ENCODE peak calls at places on chromosomes 12 and 14, in six cellular contexts. One of them, this sample, is unnamed.
A peak's percentile ranks its signal among the peaks of the same experiment; 100 is the strongest.

GRCh38 chr12:89135976-89136634 is 216.2 kb downstream of the DUSP6 start:
- DNase-seq in bronchial epithelial cell: peak; percentile 92
- DNase-seq in right lobe of liver: no peak
- DNase-seq in fibroblast of the conjunctiva: peak; percentile 26
- DNase-seq in COR-L47: no peak
- DNase-seq in RPMI7951: peak; percentile 70
- DNase-seq in this sample: no peak

GRCh38 chr14:24283796-24284460 is 12.5 kb upstream of the RABGGTA start:
- DNase-seq in bronchial epithelial cell: peak; percentile 62
- DNase-seq in COR-L47: no peak
- DNase-seq in right lobe of liver: no peak
- DNase-seq in fibroblast of the conjunctiva: no peak
- DNase-seq in RPMI7951: no peak
- DNase-seq in this sample: no peak

GRCh38 chr12:99056186-99056585 is 411.1 kb downstream of the APAF1 start:
- DNase-seq in bronchial epithelial cell: no peak
- DNase-seq in right lobe of liver: no peak
- DNase-seq in RPMI7951: no peak
- DNase-seq in fibroblast of the conjunctiva: no peak
- DNase-seq in COR-L47: no peak
- DNase-seq in this sample: no peak

GRCh38 chr12:56682323-56682722 is 5.8 kb downstream of the PTGES3 start:
- DNase-seq in fibroblast of the conjunctiva: no peak
- DNase-seq in bronchial epithelial cell: no peak
- DNase-seq in RPMI7951: no peak
- DNase-seq in COR-L47: no peak
- DNase-seq in right lobe of liver: peak; percentile 29
- DNase-seq in this sample: no peak

GRCh38 chr12:3123729-3124128 is 46.5 kb downstream of the TSPAN9 start:
- DNase-seq in right lobe of liver: no peak
- DNase-seq in fibroblast of the conjunctiva: no peak
- DNase-seq in bronchial epithelial cell: no peak
- DNase-seq in RPMI7951: peak; percentile 87
- DNase-seq in COR-L47: no peak
- DNase-seq in this sample: no peak

GRCh38 chr12:52992699-52993557 is 13.3 kb upstream of the EIF4B start:
- DNase-seq in COR-L47: no peak
- DNase-seq in right lobe of liver: no peak
- DNase-seq in RPMI7951: peak; percentile 39
- DNase-seq in bronchial epithelial cell: peak; percentile 84
- DNase-seq in fibroblast of the conjunctiva: no peak
- DNase-seq in this sample: no peak

GRCh38 chr14:26917086-26917485 is 319.3 kb upstream of the NOVA1 start:
- DNase-seq in COR-L47: no peak
- DNase-seq in RPMI7951: peak; percentile 1
- DNase-seq in bronchial epithelial cell: peak; percentile 40
- DNase-seq in fibroblast of the conjunctiva: peak; percentile 91
- DNase-seq in right lobe of liver: no peak
- DNase-seq in this sample: no peak

GRCh38 chr14:87935895-87936294 is 57.1 kb downstream of the GALC start:
- DNase-seq in right lobe of liver: no peak
- DNase-seq in COR-L47: peak; percentile 4
- DNase-seq in bronchial epithelial cell: no peak
- DNase-seq in fibroblast of the conjunctiva: no peak
- DNase-seq in RPMI7951: no peak
- DNase-seq in this sample: no peak

GRCh38 chr12:54229624-54230212 is 40.9 kb upstream of the SMUG1 start:
- DNase-seq in COR-L47: no peak
- DNase-seq in bronchial epithelial cell: peak; percentile 98
- DNase-seq in right lobe of liver: no peak
- DNase-seq in fibroblast of the conjunctiva: peak; percentile 77
- DNase-seq in RPMI7951: peak; percentile 92
- DNase-seq in this sample: peak; percentile 59

GRCh38 chr12:16421806-16422205 is 74.4 kb downstream of the MGST1 start:
- DNase-seq in fibroblast of the conjunctiva: no peak
- DNase-seq in COR-L47: no peak
- DNase-seq in bronchial epithelial cell: no peak
- DNase-seq in right lobe of liver: no peak
- DNase-seq in RPMI7951: no peak
- DNase-seq in this sample: no peak

GRCh38 chr12:22729898-22730443 is 105.0 kb downstream of the ETNK1 start:
- DNase-seq in fibroblast of the conjunctiva: no peak
- DNase-seq in RPMI7951: peak; percentile 68
- DNase-seq in right lobe of liver: no peak
- DNase-seq in COR-L47: no peak
- DNase-seq in bronchial epithelial cell: peak; percentile 2
- DNase-seq in this sample: no peak

This sample was measured in brain pericyte.